ENCODE peak calls at places on chromosomes 6 and 20, in four cellular contexts. One of them, this sample, is unnamed. For H3K4me1, the result is how much of the 10 kb centered on the place peaks cover.

GRCh38 chr6:167688123-167688522 is 138.6 kb upstream of the AFDN start:
- DNase-seq in spleen: peak
- DNase-seq in GM23248: no peak
- DNase-seq in A549: no peak
- DNase-seq in this sample: no peak

GRCh38 chr6:12613819-12614218 is 102.7 kb upstream of the PHACTR1 start:
- DNase-seq in spleen: no peak
- DNase-seq in A549: no peak
- DNase-seq in GM23248: peak
- DNase-seq in this sample: no peak

GRCh38 chr20:37362231-37362792 is 16.4 kb downstream of the SRC start:
- DNase-seq in spleen: peak
- DNase-seq in GM23248: no peak
- DNase-seq in A549: no peak
- DNase-seq in this sample: no peak

GRCh38 chr6:116783852-116784251 is 18.3 kb upstream of the FAM162B start:
- DNase-seq in GM23248: peak
- DNase-seq in spleen: no peak
- DNase-seq in A549: no peak
- DNase-seq in this sample: peak

GRCh38 chr6:4665489-4666417 is 110.5 kb upstream of the CDYL start:
- DNase-seq in A549: no peak
- DNase-seq in spleen: no peak
- DNase-seq in GM23248: peak
- DNase-seq in this sample: no peak

GRCh38 chr6:31878761-31879542 is at the start of gene SLC44A4:
- DNase-seq in spleen: no peak
- DNase-seq in A549: no peak
- DNase-seq in GM23248: no peak
- DNase-seq in this sample: no peak

GRCh38 chr6:139080255-139080920 is 51.8 kb downstream of the ABRACL start:
- DNase-seq in GM23248: peak
- DNase-seq in A549: no peak
- DNase-seq in spleen: no peak
- DNase-seq in this sample: no peak

GRCh38 chr6:157682856-157683481 is 140.1 kb upstream of the SNX9 start:
- DNase-seq in GM23248: peak
- DNase-seq in spleen: no peak
- DNase-seq in A549: peak
- DNase-seq in this sample: peak

GRCh38 chr6:6736753-6737654 is 148.5 kb downstream of the LY86 start:
- DNase-seq in spleen: no peak
- DNase-seq in A549: no peak
- DNase-seq in GM23248: peak
- DNase-seq in this sample: no peak

GRCh38 chr6:158605266-158605878 is 39.2 kb downstream of the DYNLT1 start:
- DNase-seq in spleen: no peak
- DNase-seq in GM23248: peak
- DNase-seq in A549: peak
- DNase-seq in this sample: peak

GRCh38 chr6:138577151-138577915 is 78.0 kb upstream of the NHSL1 start:
- DNase-seq in spleen: no peak
- DNase-seq in GM23248: no peak
- DNase-seq in A549: no peak
- DNase-seq in this sample: peak

GRCh38 chr20:33339515-33340058 is 56.6 kb downstream of the BPIFB1 start:
- DNase-seq in GM23248: no peak
- DNase-seq in A549: no peak
- DNase-seq in spleen: no peak
- DNase-seq in this sample: no peak

GRCh38 chr6:13053080-13053479 is 275.3 kb downstream of the TBC1D7 start:
- DNase-seq in A549: no peak
- DNase-seq in spleen: no peak
- DNase-seq in GM23248: no peak
- DNase-seq in this sample: no peak

GRCh38 chr20:40583195-40583594 is 105.8 kb downstream of the MAFB start:
- DNase-seq in GM23248: no peak
- DNase-seq in spleen: no peak
- DNase-seq in A549: no peak
- DNase-seq in this sample: no peak

GRCh38 chr20:40579701-40580100 is 109.3 kb downstream of the MAFB start:
- DNase-seq in A549: no peak
- DNase-seq in spleen: no peak
- DNase-seq in GM23248: no peak
- DNase-seq in this sample: no peak

GRCh38 chr20:40584128-40584819 is 104.8 kb downstream of the MAFB start:
- DNase-seq in spleen: no peak
- DNase-seq in GM23248: no peak
- DNase-seq in A549: no peak
- DNase-seq in this sample: no peak

GRCh38 chr20:40582531-40582930 is 106.5 kb downstream of the MAFB start:
- DNase-seq in A549: no peak
- DNase-seq in spleen: no peak
- DNase-seq in GM23248: no peak
- DNase-seq in this sample: no peak

DNA sequence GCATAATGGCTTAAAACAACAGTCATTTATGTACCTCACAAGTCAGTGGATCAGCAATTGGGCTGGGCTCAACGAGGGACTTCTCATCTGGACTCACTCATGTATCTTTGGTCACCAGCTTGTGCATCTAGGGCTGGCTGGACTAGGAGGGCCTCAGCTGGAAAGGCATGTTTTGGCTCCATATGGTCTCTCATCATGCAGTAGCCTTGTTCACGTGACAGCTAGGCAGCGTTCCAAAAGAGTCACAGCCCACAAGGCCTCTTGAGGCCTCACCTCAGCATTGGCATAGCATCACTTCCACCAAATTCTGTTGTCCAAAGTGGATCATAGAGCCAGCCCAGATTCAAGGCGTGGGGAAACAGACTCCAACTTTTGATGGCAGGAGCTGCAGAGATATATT is 110.1 kb downstream of the MAFB start:
- DNase-seq in spleen: no peak
- DNase-seq in GM23248: no peak
- DNase-seq in A549: no peak
- DNase-seq in this sample: no peak
- H3K4me1 ChIP-seq in spleen: under half
- H3K4me1 ChIP-seq in GM23248: under half
- H3K4me1 ChIP-seq in A549: under half
- H3K4me1 ChIP-seq in this sample: under half

DNA sequence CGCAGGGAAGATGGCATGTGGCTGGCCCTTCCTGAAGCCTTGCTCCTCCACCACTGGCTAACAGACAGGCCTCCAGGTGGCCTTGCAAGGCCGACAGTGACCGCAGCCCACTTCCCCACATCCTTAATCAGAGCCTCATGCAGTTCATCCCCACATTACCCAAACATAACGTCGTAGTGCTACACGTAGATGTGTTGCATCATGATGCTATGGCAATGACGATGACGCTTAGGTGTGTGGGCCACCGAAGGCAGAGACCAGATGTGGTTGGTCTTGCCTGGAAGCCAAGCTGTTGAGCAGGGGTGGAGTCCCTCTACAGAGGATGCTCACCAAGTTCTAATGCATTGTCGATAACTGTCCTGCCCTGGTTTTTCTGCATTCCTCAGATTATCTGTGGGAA is 5.6 kb downstream of the CD93 start:
- DNase-seq in GM23248: no peak
- DNase-seq in A549: no peak
- DNase-seq in spleen: no peak
- DNase-seq in this sample: no peak
- H3K4me1 ChIP-seq in GM23248: under half
- H3K4me1 ChIP-seq in A549: under half
- H3K4me1 ChIP-seq in spleen: half or more
- H3K4me1 ChIP-seq in this sample: under half

GRCh38 chr6:40755749-40756452 is 168.7 kb upstream of the LRFN2 start:
- DNase-seq in spleen: no peak
- DNase-seq in GM23248: peak
- DNase-seq in A549: no peak
- DNase-seq in this sample: peak
- H3K4me1 ChIP-seq in spleen: under half
- H3K4me1 ChIP-seq in GM23248: under half
- H3K4me1 ChIP-seq in A549: under half
- H3K4me1 ChIP-seq in this sample: under half

GRCh38 chr6:137217801-137218472 is 1.2 kb downstream of the IFNGR1 start:
- DNase-seq in spleen: peak
- DNase-seq in A549: no peak
- DNase-seq in GM23248: peak
- DNase-seq in this sample: peak
- H3K4me1 ChIP-seq in spleen: half or more
- H3K4me1 ChIP-seq in A549: under half
- H3K4me1 ChIP-seq in GM23248: under half
- H3K4me1 ChIP-seq in this sample: under half

DNA sequence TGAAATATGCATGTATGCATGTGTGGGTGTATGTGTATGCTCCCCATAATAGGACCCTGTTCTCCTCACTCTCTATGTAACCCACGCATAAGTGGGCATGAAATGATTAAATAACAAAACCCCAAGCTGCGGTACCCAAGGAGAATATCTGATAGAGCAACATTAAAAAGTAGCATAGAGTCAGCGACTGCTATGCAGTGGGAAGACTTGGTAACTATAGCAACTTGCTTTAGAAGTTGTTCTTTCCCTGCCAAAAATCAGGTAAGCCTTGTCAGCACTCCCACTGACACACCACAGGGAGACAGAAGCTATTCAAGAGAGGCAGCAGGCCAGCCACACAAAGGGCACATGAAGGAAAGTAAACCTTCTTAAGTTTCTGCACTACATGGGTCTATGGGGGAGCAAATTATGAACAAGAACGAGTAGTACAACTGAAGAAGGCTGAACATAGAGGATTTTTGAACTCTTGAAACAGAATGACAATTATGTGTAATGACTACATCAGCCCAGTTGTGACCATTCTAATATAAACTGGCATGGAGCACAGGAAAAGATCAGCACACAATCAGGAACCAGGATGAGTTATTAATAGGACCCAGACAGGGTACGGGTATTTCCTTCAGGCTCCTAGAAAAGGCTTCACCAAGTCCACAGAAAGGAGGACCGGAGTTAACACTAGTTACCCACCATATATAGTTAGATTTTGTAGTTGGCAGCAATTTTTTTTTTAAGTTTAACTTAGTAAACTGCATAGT is 89.9 kb downstream of the GPR6 start:
- DNase-seq in spleen: no peak
- DNase-seq in A549: no peak
- DNase-seq in GM23248: no peak
- DNase-seq in this sample: no peak
- H3K4me1 ChIP-seq in spleen: under half
- H3K4me1 ChIP-seq in A549: under half
- H3K4me1 ChIP-seq in GM23248: under half
- H3K4me1 ChIP-seq in this sample: under half

DNA sequence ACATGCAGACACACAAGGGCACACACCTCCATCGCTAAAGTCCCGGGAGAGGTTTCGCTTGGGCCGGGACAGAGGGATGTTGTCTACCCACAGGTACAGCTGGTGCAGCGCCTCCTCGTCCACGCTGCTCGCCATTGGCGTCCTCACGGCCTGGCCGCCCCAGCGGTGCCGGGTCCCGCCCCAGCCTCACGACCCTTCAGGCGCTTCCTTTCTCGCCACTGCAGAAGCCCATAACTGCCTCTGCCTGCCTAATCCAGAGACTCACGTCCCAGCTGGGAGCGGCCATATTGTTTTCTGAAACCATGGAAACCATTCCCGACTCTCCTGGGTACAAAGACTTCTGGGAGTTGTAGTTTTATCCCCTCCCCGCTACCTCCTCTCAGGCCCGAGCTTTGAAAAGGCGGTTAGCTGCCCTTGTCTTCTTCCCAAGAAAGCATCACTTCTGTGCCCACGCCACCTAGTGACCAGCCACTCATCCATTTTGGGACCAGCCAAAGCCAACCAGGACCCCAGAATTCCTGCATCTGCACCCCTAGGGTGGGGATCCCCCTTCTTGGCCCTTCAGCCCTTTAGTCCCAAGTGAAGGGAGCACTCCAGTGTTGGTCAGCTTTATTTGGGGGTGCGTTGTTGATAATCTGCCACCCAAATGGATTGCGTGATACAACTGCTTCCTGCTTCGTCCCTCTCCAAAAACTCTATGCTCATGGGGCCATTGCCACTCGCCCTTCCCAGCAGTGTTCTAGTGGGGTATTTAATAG is at the start of gene SPEF1:
- DNase-seq in A549: peak
- DNase-seq in spleen: peak
- DNase-seq in GM23248: peak
- DNase-seq in this sample: peak
- H3K4me1 ChIP-seq in A549: under half
- H3K4me1 ChIP-seq in spleen: half or more
- H3K4me1 ChIP-seq in GM23248: under half
- H3K4me1 ChIP-seq in this sample: half or more

GRCh38 chr6:128388380-128388779 is 132.0 kb downstream of the PTPRK start:
- DNase-seq in spleen: no peak
- DNase-seq in GM23248: no peak
- DNase-seq in A549: no peak
- DNase-seq in this sample: no peak
- H3K4me1 ChIP-seq in spleen: under half
- H3K4me1 ChIP-seq in GM23248: under half
- H3K4me1 ChIP-seq in A549: under half
- H3K4me1 ChIP-seq in this sample: under half

DNA sequence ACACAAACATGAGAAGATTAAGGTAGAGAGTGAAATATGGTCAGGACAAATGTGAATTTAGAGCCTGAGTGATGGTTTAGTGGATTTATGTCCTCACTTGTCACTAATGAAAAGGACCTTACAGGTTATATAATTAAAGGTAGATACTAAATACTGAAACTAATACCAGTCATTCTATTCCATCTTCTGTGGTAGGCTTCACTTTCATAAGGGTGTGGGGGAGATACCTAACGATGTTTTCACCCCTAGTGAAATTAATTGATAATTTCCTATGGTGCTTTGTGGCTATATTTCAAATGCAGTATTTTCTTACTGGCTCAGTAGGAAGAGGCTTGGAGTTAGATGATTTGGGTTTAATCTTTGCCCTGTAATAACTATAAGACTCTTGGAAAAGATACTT is 21.1 kb downstream of the RNF217 start:
- DNase-seq in spleen: no peak
- DNase-seq in A549: no peak
- DNase-seq in GM23248: no peak
- DNase-seq in this sample: no peak
- H3K4me1 ChIP-seq in spleen: under half
- H3K4me1 ChIP-seq in A549: half or more
- H3K4me1 ChIP-seq in GM23248: under half
- H3K4me1 ChIP-seq in this sample: under half